ENCODE peak calls at places on chromosomes 12 and 14, in five cellular contexts. P is tibial artery; Y is activated T-helper 1 cell treated with Interleukin-2 at 50 U/mL for 16 hours; H is stimulated activated CD4-positive, alpha-beta T cell treated with anti-CD3 and anti-CD28 coated beads, Interleukin-12 subunit alpha, Interleukin-12 subunit beta, amount 100 ng/mL, for 48 hours; W is activated naive CD8-positive, alpha-beta T cell treated with anti-CD3 and anti-CD28 coated beads for 36 hours. X is an unnamed sample.

GRCh38 chr12:27431185-27431584 is 15.4 kb upstream of the SMCO2 start:
- DNase-seq in P (no peak), H (no peak), W (no peak), Y (no peak), X (no peak)

GRCh38 chr14:75277000-75277795 is 1.4 kb upstream of the FOS start:
- DNase-seq in H (no peak), W (peak), Y (peak), P (peak), X (peak)

GRCh38 chr12:49966511-49967041 is 4.9 kb downstream of the AQP5 start:
- DNase-seq in P (no peak), Y (no peak), H (no peak), W (no peak), X (no peak)

GRCh38 chr12:124536613-124537012 is 30.8 kb downstream of the NCOR2 start:
- DNase-seq in Y (no peak), P (no peak), H (no peak), W (no peak), X (no peak)

GRCh38 chr14:64762044-64763034 is 58.1 kb downstream of the PLEKHG3 start:
- DNase-seq in Y (peak), H (no peak), W (peak), P (peak), X (peak)

GRCh38 chr12:9340422-9341259 is 132.4 kb upstream of the PZP start:
- DNase-seq in H (no peak), P (no peak), Y (no peak), W (no peak), X (no peak)

GRCh38 chr14:21026251-21026987 is 1.6 kb upstream of the NDRG2 start:
- DNase-seq in Y (no peak), P (no peak), H (no peak), W (no peak), X (no peak)

GRCh38 chr14:76933515-76933914 is 95.0 kb downstream of the IRF2BPL start:
- DNase-seq in P (no peak), Y (no peak), H (no peak), W (no peak), X (no peak)

GRCh38 chr14:87013583-87013982 is 979.4 kb downstream of the GALC start:
- DNase-seq in W (no peak), P (no peak), H (no peak), Y (no peak), X (no peak)

GRCh38 chr12:125393569-125393968 is 328.3 kb downstream of the AACS start:
- DNase-seq in H (no peak), P (no peak), W (no peak), Y (no peak), X (no peak)

GRCh38 chr12:63802012-63802608 is 22.4 kb downstream of the RXYLT1 start:
- DNase-seq in Y (no peak), W (no peak), H (no peak), P (no peak), X (no peak)

GRCh38 chr12:131091413-131091975 is 137.8 kb downstream of the ADGRD1 start:
- DNase-seq in P (no peak), W (peak), H (peak), Y (no peak), X (peak)

GRCh38 chr14:93115920-93116675 is at the start of gene ITPK1:
- DNase-seq in P (peak), W (peak), Y (peak), H (no peak), X (peak)

GRCh38 chr12:95173392-95174251 is 43.6 kb downstream of the FGD6 start:
- DNase-seq in Y (no peak), W (no peak), H (no peak), P (no peak), X (no peak)

GRCh38 chr12:5588231-5588995 is 156.5 kb downstream of the NTF3 start:
- DNase-seq in P (peak), H (no peak), W (no peak), Y (no peak), X (no peak)

GRCh38 chr12:105275997-105276760 is 40.2 kb upstream of the APPL2 start:
- DNase-seq in H (no peak), Y (no peak), W (no peak), P (no peak), X (no peak)

GRCh38 chr12:94994312-94994711 is 9.2 kb downstream of the NDUFA12 start:
- DNase-seq in P (no peak), H (no peak), W (no peak), Y (no peak), X (no peak)

GRCh38 chr14:103109789-103110415 is 13.4 kb upstream of the TNFAIP2 start:
- DNase-seq in P (no peak), W (no peak), H (no peak), Y (no peak), X (no peak)

GRCh38 chr12:59155448-59155847 is 235.1 kb upstream of the LRIG3 start:
- DNase-seq in H (no peak), Y (no peak), P (no peak), W (no peak), X (no peak)

GRCh38 chr14:54396183-54396492 is 669 bp upstream of the CDKN3 start:
- DNase-seq in W (no peak), H (no peak), P (no peak), Y (no peak), X (no peak)

GRCh38 chr14:87483651-87484260 is 509.2 kb downstream of the GALC start:
- DNase-seq in H (no peak), W (no peak), Y (no peak), P (no peak), X (no peak)

GRCh38 chr14:61174395-61175386 is 106.4 kb downstream of the TMEM30B start:
- DNase-seq in Y (no peak), P (no peak), W (no peak), H (no peak), X (no peak)

GRCh38 chr12:12803186-12803585 is 10.0 kb upstream of the DDX47 start:
- DNase-seq in P (peak), W (peak), H (no peak), Y (peak), X (peak)

GRCh38 chr12:107356937-107357295 is 263.6 kb upstream of the CRY1 start:
- DNase-seq in P (no peak), H (no peak), Y (no peak), W (no peak), X (no peak)

GRCh38 chr12:120077260-120077659 is 39.3 kb downstream of the RAB35 start:
- DNase-seq in W (no peak), H (no peak), Y (no peak), P (no peak), X (no peak)

GRCh38 chr14:89033756-89034155 is 209.3 kb downstream of the TTC8 start:
- DNase-seq in W (no peak), H (no peak), P (no peak), Y (no peak), X (no peak)

X was measured in stimulated activated CD8-positive, alpha-beta memory T cell treated with anti-CD3 and anti-CD28 coated beads, Interleukin-4, amount 100 ng/mL, for 48 hours.